ENCODE peak calls at places on chromosomes 7 and 10, in seven cellular contexts. One of them, this sample, is unnamed.

GRCh38 chr10:95445223-95445836 is 115.8 kb downstream of the SORBS1 start:
- DNase-seq in NCI-H1092: no peak
- DNase-seq in endothelial cell: no peak
- DNase-seq in NCI-H524: no peak
- DNase-seq in T1000: peak
- DNase-seq in Panc1: peak
- DNase-seq in GM04504: peak
- DNase-seq in this sample: no peak

GRCh38 chr10:44947356-44948152 is 12.0 kb upstream of the RASSF4 start:
- DNase-seq in T1000: no peak
- DNase-seq in NCI-H524: no peak
- DNase-seq in NCI-H1092: no peak
- DNase-seq in Panc1: no peak
- DNase-seq in GM04504: no peak
- DNase-seq in endothelial cell: no peak
- DNase-seq in this sample: no peak

GRCh38 chr10:10865913-10866312 is 151.8 kb upstream of the CELF2 start:
- DNase-seq in T1000: no peak
- DNase-seq in endothelial cell: no peak
- DNase-seq in NCI-H1092: no peak
- DNase-seq in Panc1: no peak
- DNase-seq in NCI-H524: no peak
- DNase-seq in GM04504: no peak
- DNase-seq in this sample: no peak

GRCh38 chr10:32981760-32982159 is 23.7 kb upstream of the ITGB1 start:
- DNase-seq in endothelial cell: no peak
- DNase-seq in Panc1: no peak
- DNase-seq in NCI-H1092: no peak
- DNase-seq in GM04504: no peak
- DNase-seq in T1000: no peak
- DNase-seq in NCI-H524: no peak
- DNase-seq in this sample: no peak

GRCh38 chr7:43674559-43675436 is 54.5 kb downstream of the COA1 start:
- DNase-seq in NCI-H524: no peak
- DNase-seq in T1000: no peak
- DNase-seq in GM04504: peak
- DNase-seq in NCI-H1092: no peak
- DNase-seq in endothelial cell: no peak
- DNase-seq in Panc1: peak
- DNase-seq in this sample: no peak

GRCh38 chr10:124906551-124907001 is 35.3 kb upstream of the ZRANB1 start:
- DNase-seq in NCI-H524: no peak
- DNase-seq in Panc1: no peak
- DNase-seq in NCI-H1092: no peak
- DNase-seq in endothelial cell: no peak
- DNase-seq in T1000: no peak
- DNase-seq in GM04504: peak
- DNase-seq in this sample: no peak

GRCh38 chr7:66679633-66679980 is 50.9 kb downstream of the KCTD7 start:
- DNase-seq in Panc1: no peak
- DNase-seq in endothelial cell: no peak
- DNase-seq in NCI-H1092: no peak
- DNase-seq in GM04504: no peak
- DNase-seq in NCI-H524: no peak
- DNase-seq in T1000: no peak
- DNase-seq in this sample: no peak

GRCh38 chr10:49596836-49597235 is 13.3 kb upstream of the SLC18A3 start:
- DNase-seq in GM04504: no peak
- DNase-seq in T1000: no peak
- DNase-seq in NCI-H1092: no peak
- DNase-seq in Panc1: no peak
- DNase-seq in NCI-H524: no peak
- DNase-seq in endothelial cell: no peak
- DNase-seq in this sample: no peak

GRCh38 chr10:23479798-23480473 is 41.1 kb downstream of the OTUD1 start:
- DNase-seq in NCI-H1092: no peak
- DNase-seq in Panc1: no peak
- DNase-seq in NCI-H524: no peak
- DNase-seq in T1000: no peak
- DNase-seq in endothelial cell: no peak
- DNase-seq in GM04504: no peak
- DNase-seq in this sample: no peak

GRCh38 chr10:43304687-43305333 is 37.9 kb upstream of the RASGEF1A start:
- DNase-seq in endothelial cell: peak
- DNase-seq in Panc1: no peak
- DNase-seq in GM04504: no peak
- DNase-seq in T1000: no peak
- DNase-seq in NCI-H524: no peak
- DNase-seq in NCI-H1092: no peak
- DNase-seq in this sample: no peak

GRCh38 chr10:5536486-5536885 is 11.7 kb downstream of the CALML3 start:
- DNase-seq in NCI-H1092: no peak
- DNase-seq in Panc1: no peak
- DNase-seq in endothelial cell: no peak
- DNase-seq in T1000: no peak
- DNase-seq in GM04504: no peak
- DNase-seq in NCI-H524: no peak
- DNase-seq in this sample: no peak

GRCh38 chr10:61882621-61883375 is 18.7 kb upstream of the ARID5B start:
- DNase-seq in Panc1: no peak
- DNase-seq in NCI-H524: no peak
- DNase-seq in T1000: no peak
- DNase-seq in GM04504: no peak
- DNase-seq in NCI-H1092: no peak
- DNase-seq in endothelial cell: no peak
- DNase-seq in this sample: no peak

GRCh38 chr7:70674268-70675025 is 457.5 kb upstream of the GALNT17 start:
- DNase-seq in NCI-H524: peak
- DNase-seq in GM04504: no peak
- DNase-seq in T1000: no peak
- DNase-seq in Panc1: no peak
- DNase-seq in NCI-H1092: no peak
- DNase-seq in endothelial cell: no peak
- DNase-seq in this sample: no peak

This sample was measured in hypothalamus.